ENCODE peak calls at places on chromosomes 4 and X, in ten cellular contexts. E is hepatic stellate cell; Y is HEK293T; G is myocyte; K is T-helper 1 cell; M is OCI-M1; F is Calu3; H is globus pallidus; L is activated T-helper 1 cell treated with Interleukin-2 at 50 U/mL for 16 hours; R is activated CD4-positive, alpha-beta T cell treated with anti-CD3 and anti-CD28 coated beads for 24 hours. I is an unnamed sample.

GRCh38 chrX:120603707-120604358 is at the start of gene MCTS1:
- DNase-seq in E (peak), Y (peak), G (peak), K (peak), M (peak), F (peak), H (peak), L (peak), R (peak), I (peak)

GRCh38 chr4:146291313-146291712 is 77.0 kb downstream of the REELD1 start:
- DNase-seq in E (no peak), Y (peak), G (no peak), K (no peak), M (no peak), F (no peak), H (no peak), L (no peak), R (no peak), I (no peak)

GRCh38 chr4:6907658-6908191 is 1.9 kb upstream of the TBC1D14 start:
- DNase-seq in E (no peak), Y (peak), G (no peak), K (no peak), M (peak), F (peak), H (no peak), L (peak), R (no peak), I (no peak)

GRCh38 chr4:105686571-105686970 is 21.9 kb downstream of the INTS12 start:
- DNase-seq in E (no peak), Y (no peak), G (peak), K (no peak), M (no peak), F (no peak), H (no peak), L (no peak), R (no peak), I (no peak)

GRCh38 chr4:128823025-128823661 is 13.6 kb downstream of the JADE1 start:
- DNase-seq in E (peak), Y (no peak), G (peak), K (no peak), M (no peak), F (no peak), H (no peak), L (no peak), R (no peak), I (no peak)

GRCh38 chr4:73684097-73684496 is 56.3 kb upstream of the CXCL8 start:
- DNase-seq in E (no peak), Y (no peak), G (peak), K (no peak), M (no peak), F (no peak), H (no peak), L (no peak), R (no peak), I (no peak)

GRCh38 chr4:15469402-15470148 is at the start of gene CC2D2A:
- DNase-seq in E (peak), Y (peak), G (peak), K (no peak), M (peak), F (peak), H (no peak), L (no peak), R (no peak), I (no peak)

GRCh38 chrX:123818243-123818642 is 41.6 kb upstream of the XIAP start:
- DNase-seq in E (peak), Y (no peak), G (no peak), K (no peak), M (no peak), F (peak), H (no peak), L (no peak), R (no peak), I (no peak)

GRCh38 chr4:99062120-99062519 is 26.5 kb downstream of the ADH5 start:
- DNase-seq in E (no peak), Y (peak), G (peak), K (no peak), M (no peak), F (no peak), H (no peak), L (no peak), R (no peak), I (no peak)

GRCh38 chr4:6909113-6909969 is at the start of gene TBC1D14:
- DNase-seq in E (peak), Y (peak), G (peak), K (peak), M (peak), F (peak), H (peak), L (peak), R (peak), I (peak)

GRCh38 chr4:133186210-133186609 is 37.1 kb downstream of the PCDH10 start:
- DNase-seq in E (no peak), Y (no peak), G (no peak), K (no peak), M (no peak), F (no peak), H (no peak), L (no peak), R (no peak), I (no peak)

GRCh38 chr4:5198586-5198985 is 147.3 kb downstream of the STK32B start:
- DNase-seq in E (no peak), Y (no peak), G (no peak), K (no peak), M (no peak), F (no peak), H (no peak), L (no peak), R (no peak), I (no peak)

GRCh38 chr4:1058997-1059665 is 47.7 kb downstream of the FGFRL1 start:
- DNase-seq in E (no peak), Y (no peak), G (no peak), K (no peak), M (no peak), F (no peak), H (no peak), L (no peak), R (no peak), I (no peak)

GRCh38 chr4:105184316-105184988 is 37.8 kb downstream of the TET2 start:
- DNase-seq in E (no peak), Y (no peak), G (no peak), K (no peak), M (no peak), F (no peak), H (no peak), L (no peak), R (no peak), I (no peak)

GRCh38 chr4:89753601-89754066 is 83.3 kb downstream of the SNCA start:
- DNase-seq in E (peak), Y (peak), G (peak), K (no peak), M (no peak), F (no peak), H (no peak), L (no peak), R (no peak), I (no peak)

GRCh38 chr4:164252286-164252685 is 501.6 kb upstream of the SMIM31 start:
- DNase-seq in E (no peak), Y (peak), G (peak), K (no peak), M (no peak), F (no peak), H (peak), L (no peak), R (no peak), I (no peak)

GRCh38 chrX:119790977-119791436 is 423 bp downstream of the RPL39 start:
- DNase-seq in E (no peak), Y (no peak), G (peak), K (peak), M (peak), F (peak), H (peak), L (no peak), R (no peak), I (peak)

GRCh38 chr4:146634825-146635224 is 3.9 kb upstream of the POU4F2 start:
- DNase-seq in E (no peak), Y (no peak), G (no peak), K (no peak), M (no peak), F (no peak), H (no peak), L (no peak), R (no peak), I (no peak)

GRCh38 chr4:123229326-123229725 is 167.3 kb upstream of the SPRY1 start:
- DNase-seq in E (no peak), Y (no peak), G (no peak), K (no peak), M (no peak), F (no peak), H (no peak), L (no peak), R (no peak), I (no peak)

GRCh38 chr4:104693601-104694201 is 199.0 kb upstream of the CXXC4 start:
- DNase-seq in E (no peak), Y (no peak), G (no peak), K (no peak), M (peak), F (peak), H (no peak), L (no peak), R (no peak), I (no peak)

GRCh38 chr4:101655847-101656246 is 134.7 kb upstream of the BANK1 start:
- DNase-seq in E (no peak), Y (no peak), G (no peak), K (no peak), M (no peak), F (no peak), H (no peak), L (no peak), R (no peak), I (no peak)

GRCh38 chrX:81240701-81241100 is 38.8 kb downstream of the SH3BGRL start:
- DNase-seq in E (no peak), Y (no peak), G (no peak), K (no peak), M (no peak), F (no peak), H (no peak), L (no peak), R (no peak), I (no peak)

GRCh38 chr4:151446208-151446607 is 37.2 kb downstream of the FHIP1A start:
- DNase-seq in E (no peak), Y (no peak), G (no peak), K (no peak), M (no peak), F (no peak), H (no peak), L (no peak), R (no peak), I (no peak)

GRCh38 chrX:128975716-128976115 is 547.6 kb downstream of the SMARCA1 start:
- DNase-seq in E (peak), Y (peak), G (no peak), K (no peak), M (peak), F (peak), H (peak), L (no peak), R (no peak), I (no peak)

GRCh38 chrX:113059714-113060113 is 219.1 kb upstream of the AMOT start:
- DNase-seq in E (no peak), Y (no peak), G (no peak), K (no peak), M (no peak), F (no peak), H (no peak), L (no peak), R (no peak), I (no peak)

GRCh38 chr4:15964159-15964558 is 1.2 kb upstream of the FGFBP2 start:
- DNase-seq in E (no peak), Y (no peak), G (no peak), K (no peak), M (no peak), F (peak), H (no peak), L (no peak), R (no peak), I (no peak)

GRCh38 chrX:16836371-16836770 is 33.8 kb downstream of the RBBP7 start:
- DNase-seq in E (no peak), Y (peak), G (peak), K (no peak), M (no peak), F (peak), H (no peak), L (no peak), R (no peak), I (no peak)

GRCh38 chr4:24121395-24122175 is 231.7 kb upstream of the PPARGC1A start:
- DNase-seq in E (no peak), Y (no peak), G (no peak), K (no peak), M (no peak), F (no peak), H (peak), L (no peak), R (no peak), I (no peak)

GRCh38 chr4:182644326-182645050 is 272.7 kb downstream of the DCTD start:
- DNase-seq in E (no peak), Y (no peak), G (peak), K (no peak), M (no peak), F (no peak), H (no peak), L (no peak), R (no peak), I (no peak)

GRCh38 chrX:295136-295535 is 14.0 kb downstream of the PLCXD1 start:
- DNase-seq in E (no peak), Y (no peak), G (no peak), K (no peak), M (no peak), F (no peak), H (no peak), L (no peak), R (no peak), I (no peak)

GRCh38 chr4:7703669-7704068 is 236.0 kb downstream of the AFAP1 start:
- DNase-seq in E (no peak), Y (no peak), G (no peak), K (no peak), M (no peak), F (no peak), H (no peak), L (no peak), R (no peak), I (no peak)

GRCh38 chr4:146945556-146946374 is at the start of gene TTC29:
- DNase-seq in E (peak), Y (peak), G (peak), K (peak), M (peak), F (peak), H (peak), L (peak), R (peak), I (peak)

GRCh38 chrX:128142745-128143144 is 90.5 kb upstream of the ACTRT1 start:
- DNase-seq in E (no peak), Y (no peak), G (no peak), K (no peak), M (no peak), F (no peak), H (no peak), L (no peak), R (no peak), I (no peak)

GRCh38 chrX:41406211-41406610 is 40.9 kb upstream of the NYX start:
- DNase-seq in E (no peak), Y (no peak), G (no peak), K (no peak), M (no peak), F (no peak), H (no peak), L (no peak), R (no peak), I (no peak)

GRCh38 chr4:136927172-136927571 is 605.1 kb downstream of the PCDH18 start:
- DNase-seq in E (peak), Y (no peak), G (peak), K (no peak), M (no peak), F (no peak), H (no peak), L (no peak), R (no peak), I (no peak)

GRCh38 chr4:102247041-102247440 is 98.2 kb downstream of the SLC39A8 start:
- DNase-seq in E (no peak), Y (no peak), G (peak), K (no peak), M (no peak), F (no peak), H (no peak), L (no peak), R (no peak), I (no peak)

GRCh38 chrX:112868586-112868985 is 28.0 kb upstream of the AMOT start:
- DNase-seq in E (no peak), Y (no peak), G (no peak), K (no peak), M (no peak), F (no peak), H (no peak), L (no peak), R (no peak), I (no peak)

GRCh38 chrX:13791559-13791958 is 25.3 kb downstream of the GPM6B start:
- DNase-seq in E (no peak), Y (no peak), G (no peak), K (no peak), M (no peak), F (no peak), H (peak), L (no peak), R (no peak), I (no peak)

I was measured in activated CD8-positive, alpha-beta memory T cell treated with anti-CD3 and anti-CD28 coated beads for 48 hours.